ENCODE peak calls at places on chromosomes 1 and 21, in seven cellular contexts. N is mesenchymal stem cell, K is skeletal muscle cell, V is heart right ventricle, P is astrocyte, Y is left ventricle myocardium inferior, B is right cardiac atrium. R is an unnamed sample.

GRCh38 chr1:1116701-1117468 is 996 bp upstream of the C1orf159 start:
- DNase-seq in K (no peak), P (no peak), B (peak), V (no peak), Y (peak), N (peak), R (peak)

GRCh38 chr1:21492171-21492625 is 17.0 kb upstream of the ALPL start:
- DNase-seq in N (no peak), P (no peak), K (no peak), Y (no peak), B (no peak), V (no peak), R (no peak)

GRCh38 chr1:14413809-14414208 is 184.7 kb upstream of the KAZN start:
- DNase-seq in K (peak), N (no peak), B (no peak), P (peak), Y (no peak), V (no peak), R (no peak)

GRCh38 chr1:15187175-15187810 is 33.7 kb downstream of the TMEM51 start:
- DNase-seq in N (peak), K (no peak), Y (no peak), P (no peak), V (no peak), B (no peak), R (peak)

GRCh38 chr1:36722871-36723270 is 240.2 kb upstream of the CSF3R start:
- DNase-seq in V (no peak), B (no peak), Y (no peak), P (no peak), K (no peak), N (no peak), R (no peak)

GRCh38 chr21:35528109-35529042 is 479.3 kb upstream of the RUNX1 start:
- DNase-seq in N (no peak), K (no peak), V (peak), Y (peak), B (peak), P (peak), R (no peak)

GRCh38 chr1:65493792-65494191 is 73.3 kb downstream of the LEPR start:
- DNase-seq in Y (no peak), B (no peak), K (no peak), P (no peak), N (peak), V (no peak), R (no peak)

GRCh38 chr1:235069577-235070563 is 58.8 kb downstream of the TOMM20 start:
- DNase-seq in K (peak), V (peak), B (peak), Y (peak), N (peak), P (peak), R (no peak)

GRCh38 chr1:176880954-176881595 is 283.4 kb downstream of the ASTN1 start:
- DNase-seq in N (peak), Y (peak), K (peak), V (peak), P (peak), B (peak), R (peak)

GRCh38 chr1:11918779-11919519 is 7.3 kb downstream of the KIAA2013 start:
- DNase-seq in V (peak), P (peak), N (peak), Y (peak), K (no peak), B (peak), R (no peak)

GRCh38 chr1:112998592-112999235 is 42.7 kb upstream of the SLC16A1 start:
- DNase-seq in P (peak), N (peak), V (peak), K (peak), B (peak), Y (peak), R (no peak)

GRCh38 chr1:162003061-162003824 is 20.4 kb downstream of the OLFML2B start:
- DNase-seq in B (peak), K (peak), P (peak), N (peak), Y (no peak), V (no peak), R (no peak)

GRCh38 chr21:37208056-37208705 is 59.0 kb downstream of the VPS26C start:
- DNase-seq in P (no peak), N (no peak), K (no peak), Y (peak), B (peak), V (peak), R (no peak)
- H3K4me3 ChIP-seq in P (no peak), N (no peak), K (no peak), Y (peak), B (no peak), V (peak), R (no peak)

GRCh38 chr1:179875606-179876288 is 1.9 kb downstream of the TOR1AIP2 start:
- DNase-seq in N (peak), Y (no peak), K (no peak), P (peak), B (no peak), V (no peak), R (no peak)

GRCh38 chr1:179873366-179873978 is 4.1 kb downstream of the TOR1AIP2 start:
- DNase-seq in B (no peak), Y (no peak), N (no peak), P (no peak), V (no peak), K (no peak), R (no peak)

GRCh38 chr1:179877586-179878265 is at the start of gene TOR1AIP2:
- DNase-seq in P (peak), B (peak), N (peak), Y (peak), V (peak), K (peak), R (peak)

GRCh38 chr1:179879797-179880196 is 2.2 kb upstream of the TOR1AIP2 start:
- DNase-seq in V (no peak), K (no peak), B (no peak), Y (no peak), N (no peak), P (no peak), R (no peak)

GRCh38 chr1:179876289-179876715 is 1.3 kb downstream of the TOR1AIP2 start:
- DNase-seq in N (peak), V (no peak), K (no peak), B (no peak), P (peak), Y (no peak), R (no peak)
- H3K4me3 ChIP-seq in N (peak), V (peak), K (peak), B (peak), P (peak), Y (peak), R (no peak)

GRCh38 chr1:24112381-24113169 is 640 bp upstream of the MYOM3 start:
- DNase-seq in V (peak), P (peak), Y (peak), N (peak), B (peak), K (peak), R (peak)
- H3K4me3 ChIP-seq in V (peak), P (peak), Y (peak), N (peak), B (peak), K (peak), R (no peak)

GRCh38 chr21:41616063-41616591 is 108.2 kb upstream of the TMPRSS2 start:
- DNase-seq in N (no peak), Y (no peak), B (peak), K (peak), V (no peak), P (peak), R (no peak)
- H3K4me3 ChIP-seq in N (no peak), Y (no peak), B (no peak), K (no peak), V (no peak), P (no peak), R (no peak)

GRCh38 chr1:61237659-61238370 is 155.5 kb downstream of the NFIA start:
- DNase-seq in Y (no peak), V (no peak), P (no peak), N (no peak), K (no peak), B (no peak), R (no peak)

GRCh38 chr1:61241411-61241838 is 159.1 kb downstream of the NFIA start:
- DNase-seq in Y (peak), N (no peak), V (peak), B (peak), P (no peak), K (no peak), R (no peak)

GRCh38 chr1:61241864-61242472 is 159.6 kb downstream of the NFIA start:
- DNase-seq in V (no peak), N (no peak), K (no peak), Y (no peak), B (no peak), P (no peak), R (no peak)

GRCh38 chr1:61238371-61238689 is 156.0 kb downstream of the NFIA start:
- DNase-seq in N (no peak), V (no peak), Y (no peak), K (no peak), P (no peak), B (no peak), R (no peak)

GRCh38 chr1:61240878-61241277 is 158.5 kb downstream of the NFIA start:
- DNase-seq in V (no peak), N (no peak), K (no peak), B (no peak), P (no peak), Y (no peak), R (no peak)
- H3K4me3 ChIP-seq in V (peak), N (peak), K (no peak), B (peak), P (no peak), Y (peak), R (no peak)

DNA sequence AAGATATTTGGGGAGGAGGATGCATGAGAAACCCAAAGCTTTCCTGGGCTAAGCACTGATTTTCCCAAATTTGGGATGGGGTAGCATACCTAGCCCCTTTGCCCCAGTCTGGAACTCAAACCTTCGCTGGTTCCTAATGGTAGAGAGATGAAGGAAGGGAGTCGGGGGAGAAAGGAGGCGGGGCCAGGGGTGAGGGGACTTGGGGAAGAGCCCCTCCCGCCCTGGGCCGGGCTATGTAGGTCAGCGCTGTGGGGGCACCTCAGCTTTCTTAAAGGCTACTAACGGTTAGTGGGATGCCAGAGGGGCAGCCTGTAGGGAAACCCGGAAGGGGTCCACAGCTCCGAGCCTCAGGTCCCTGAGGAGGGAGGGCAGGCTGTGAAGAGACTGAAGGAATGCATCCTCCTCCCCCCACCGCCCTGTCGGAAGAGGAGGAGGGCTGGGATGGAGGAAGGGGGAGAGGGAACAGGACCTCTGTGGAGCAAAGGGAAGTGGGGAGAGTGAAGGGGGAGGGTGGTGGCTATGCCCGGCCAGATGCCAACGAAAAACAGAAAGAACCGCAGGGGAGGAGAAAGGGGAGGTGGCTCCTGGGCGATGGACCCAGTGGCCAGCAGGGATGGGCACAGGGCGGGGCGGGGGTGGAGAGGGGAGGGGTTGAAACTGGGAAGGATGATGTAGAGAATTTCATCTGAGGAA is 1.3 kb downstream of the CADM3 start:
- DNase-seq in P (no peak), V (no peak), B (peak), Y (peak), K (no peak), N (no peak), R (peak)
- H3K4me3 ChIP-seq in P (no peak), V (peak), B (no peak), Y (peak), K (peak), N (no peak), R (peak)

GRCh38 chr1:9590201-9590600 is 1.5 kb downstream of the TMEM201 start:
- DNase-seq in K (no peak), N (no peak), V (no peak), P (no peak), Y (no peak), B (peak), R (peak)
- H3K4me3 ChIP-seq in K (no peak), N (peak), V (peak), P (no peak), Y (peak), B (no peak), R (no peak)

GRCh38 chr1:40803902-40804301 is 20.3 kb downstream of the KCNQ4 start:
- DNase-seq in K (no peak), Y (no peak), N (no peak), B (no peak), V (no peak), P (no peak), R (no peak)

GRCh38 chr1:40801742-40802077 is 18.1 kb downstream of the KCNQ4 start:
- DNase-seq in Y (no peak), K (no peak), B (no peak), N (no peak), P (no peak), V (no peak), R (no peak)

GRCh38 chr1:40806240-40806639 is 22.7 kb downstream of the KCNQ4 start:
- DNase-seq in Y (no peak), V (no peak), N (no peak), P (no peak), K (no peak), B (no peak), R (no peak)

GRCh38 chr1:40802078-40803075 is 18.8 kb downstream of the KCNQ4 start:
- DNase-seq in B (peak), V (peak), Y (peak), P (peak), N (peak), K (peak), R (peak)

GRCh38 chr1:40803447-40803846 is 19.9 kb downstream of the KCNQ4 start:
- DNase-seq in K (no peak), Y (no peak), N (no peak), P (no peak), V (no peak), B (no peak), R (no peak)
- H3K4me3 ChIP-seq in K (no peak), Y (no peak), N (no peak), P (no peak), V (no peak), B (no peak), R (no peak)